ENCODE peak calls at places on chromosomes 12 and 14, in eight cellular contexts. One of them, this sample, is unnamed.

GRCh38 chr12:53561590-53561953 is 54.3 kb upstream of the NPFF start:
- DNase-seq in mucosa of descending colon: no peak
- DNase-seq in A549: peak
- DNase-seq in left ventricle myocardium inferior: no peak
- DNase-seq in AG10803: peak
- DNase-seq in GM13977: no peak
- DNase-seq in PC-3: peak
- DNase-seq in uterus: no peak
- DNase-seq in this sample: peak

GRCh38 chr12:42910656-42911055 is 321.1 kb upstream of the PRICKLE1 start:
- DNase-seq in A549: no peak
- DNase-seq in AG10803: no peak
- DNase-seq in GM13977: no peak
- DNase-seq in mucosa of descending colon: no peak
- DNase-seq in PC-3: no peak
- DNase-seq in left ventricle myocardium inferior: no peak
- DNase-seq in uterus: no peak
- DNase-seq in this sample: no peak

GRCh38 chr14:64465856-64466554 is 706 bp downstream of the AKAP5 start:
- DNase-seq in uterus: peak
- DNase-seq in left ventricle myocardium inferior: no peak
- DNase-seq in AG10803: peak
- DNase-seq in A549: peak
- DNase-seq in PC-3: peak
- DNase-seq in mucosa of descending colon: peak
- DNase-seq in GM13977: no peak
- DNase-seq in this sample: peak

GRCh38 chr12:3071107-3071506 is 6.1 kb upstream of the TSPAN9 start:
- DNase-seq in left ventricle myocardium inferior: no peak
- DNase-seq in PC-3: no peak
- DNase-seq in mucosa of descending colon: no peak
- DNase-seq in A549: no peak
- DNase-seq in uterus: no peak
- DNase-seq in AG10803: no peak
- DNase-seq in GM13977: no peak
- DNase-seq in this sample: no peak

GRCh38 chr14:89027097-89027740 is 202.8 kb downstream of the TTC8 start:
- DNase-seq in PC-3: peak
- DNase-seq in GM13977: peak
- DNase-seq in AG10803: peak
- DNase-seq in uterus: peak
- DNase-seq in A549: peak
- DNase-seq in mucosa of descending colon: peak
- DNase-seq in left ventricle myocardium inferior: peak
- DNase-seq in this sample: no peak

GRCh38 chr12:30835216-30835615 is 80.5 kb upstream of the CAPRIN2 start:
- DNase-seq in GM13977: no peak
- DNase-seq in uterus: no peak
- DNase-seq in PC-3: no peak
- DNase-seq in A549: no peak
- DNase-seq in left ventricle myocardium inferior: no peak
- DNase-seq in AG10803: no peak
- DNase-seq in mucosa of descending colon: no peak
- DNase-seq in this sample: no peak

GRCh38 chr14:94028450-94028826 is 2.3 kb downstream of the OTUB2 start:
- DNase-seq in mucosa of descending colon: no peak
- DNase-seq in A549: no peak
- DNase-seq in AG10803: no peak
- DNase-seq in left ventricle myocardium inferior: no peak
- DNase-seq in uterus: no peak
- DNase-seq in PC-3: peak
- DNase-seq in GM13977: peak
- DNase-seq in this sample: no peak

GRCh38 chr12:101186291-101186690 is 23.7 kb downstream of the SLC5A8 start:
- DNase-seq in AG10803: no peak
- DNase-seq in mucosa of descending colon: no peak
- DNase-seq in uterus: no peak
- DNase-seq in left ventricle myocardium inferior: no peak
- DNase-seq in A549: no peak
- DNase-seq in PC-3: no peak
- DNase-seq in GM13977: no peak
- DNase-seq in this sample: no peak

GRCh38 chr12:86627001-86627400 is 370.8 kb upstream of the MGAT4C start:
- DNase-seq in mucosa of descending colon: no peak
- DNase-seq in AG10803: no peak
- DNase-seq in left ventricle myocardium inferior: no peak
- DNase-seq in A549: no peak
- DNase-seq in PC-3: no peak
- DNase-seq in GM13977: no peak
- DNase-seq in uterus: no peak
- DNase-seq in this sample: no peak

GRCh38 chr12:119461815-119462214 is 127.3 kb downstream of the CCDC60 start:
- DNase-seq in GM13977: no peak
- DNase-seq in AG10803: no peak
- DNase-seq in PC-3: no peak
- DNase-seq in mucosa of descending colon: no peak
- DNase-seq in left ventricle myocardium inferior: no peak
- DNase-seq in A549: no peak
- DNase-seq in uterus: no peak
- DNase-seq in this sample: no peak

GRCh38 chr12:15910864-15911696 is at the start of gene DERA:
- DNase-seq in left ventricle myocardium inferior: peak
- DNase-seq in uterus: peak
- DNase-seq in GM13977: peak
- DNase-seq in AG10803: peak
- DNase-seq in PC-3: peak
- DNase-seq in mucosa of descending colon: peak
- DNase-seq in A549: peak
- DNase-seq in this sample: peak
- TF ChIP-seq CTCF in left ventricle myocardium inferior: peak
- TF ChIP-seq CTCF in uterus: no peak
- TF ChIP-seq CTCF in GM13977: no peak
- TF ChIP-seq CTCF in AG10803: no peak
- TF ChIP-seq CTCF in PC-3: no peak
- TF ChIP-seq CTCF in mucosa of descending colon: no peak
- TF ChIP-seq CTCF in A549: no peak
- TF ChIP-seq CTCF in this sample: peak

DNA sequence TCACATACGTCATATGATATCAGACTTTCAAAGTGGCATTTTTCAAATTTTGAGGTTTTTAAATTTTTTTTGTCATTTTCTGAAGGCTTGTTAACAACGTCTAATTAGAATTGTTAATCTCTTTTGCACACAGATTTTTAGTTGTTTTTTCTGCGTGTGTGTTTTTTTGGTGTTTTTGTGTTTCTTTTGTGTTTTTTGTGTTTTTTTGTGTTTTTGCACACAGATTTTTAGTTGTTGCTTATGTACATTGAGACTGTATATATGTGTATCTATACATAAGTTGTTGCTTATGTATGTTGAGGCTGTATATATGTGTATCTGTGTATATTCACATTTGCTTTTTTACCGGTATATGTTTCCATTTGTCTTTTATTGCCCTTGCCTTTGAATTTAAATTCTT is 30.8 kb downstream of the ARID2 start:
- DNase-seq in uterus: no peak
- DNase-seq in A549: no peak
- DNase-seq in left ventricle myocardium inferior: no peak
- DNase-seq in AG10803: no peak
- DNase-seq in PC-3: no peak
- DNase-seq in GM13977: no peak
- DNase-seq in mucosa of descending colon: no peak
- DNase-seq in this sample: no peak
- TF ChIP-seq CTCF in uterus: no peak
- TF ChIP-seq CTCF in A549: no peak
- TF ChIP-seq CTCF in left ventricle myocardium inferior: no peak
- TF ChIP-seq CTCF in AG10803: no peak
- TF ChIP-seq CTCF in PC-3: no peak
- TF ChIP-seq CTCF in GM13977: no peak
- TF ChIP-seq CTCF in mucosa of descending colon: no peak
- TF ChIP-seq CTCF in this sample: no peak

GRCh38 chr14:54715244-54715643 is 148.3 kb downstream of the SAMD4A start:
- DNase-seq in mucosa of descending colon: no peak
- DNase-seq in GM13977: no peak
- DNase-seq in AG10803: peak
- DNase-seq in left ventricle myocardium inferior: no peak
- DNase-seq in A549: no peak
- DNase-seq in uterus: no peak
- DNase-seq in PC-3: peak
- DNase-seq in this sample: no peak
- TF ChIP-seq CTCF in mucosa of descending colon: no peak
- TF ChIP-seq CTCF in GM13977: no peak
- TF ChIP-seq CTCF in AG10803: peak
- TF ChIP-seq CTCF in left ventricle myocardium inferior: peak
- TF ChIP-seq CTCF in A549: peak
- TF ChIP-seq CTCF in uterus: no peak
- TF ChIP-seq CTCF in PC-3: peak
- TF ChIP-seq CTCF in this sample: peak

DNA sequence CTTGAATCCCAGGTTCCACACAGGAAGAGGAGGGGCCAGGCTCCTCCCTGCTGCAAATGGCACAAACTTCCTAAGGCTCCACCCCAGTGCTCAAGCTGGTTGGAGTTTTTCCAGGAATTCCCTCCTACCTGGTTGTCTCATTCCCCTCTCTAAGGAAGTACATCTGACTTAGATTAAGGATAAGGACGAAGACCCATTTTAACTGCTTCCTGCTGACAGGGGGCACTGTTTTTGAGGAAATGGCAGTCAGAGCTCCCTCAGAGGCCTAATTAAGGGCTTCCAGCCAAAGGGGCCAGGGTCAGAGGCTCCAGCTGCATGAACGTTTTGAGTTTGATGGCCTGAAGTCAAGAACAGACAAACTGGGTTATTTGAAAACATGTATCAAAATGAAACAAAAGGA is 1084.7 kb downstream of the SLC6A15 start:
- DNase-seq in A549: peak
- DNase-seq in mucosa of descending colon: no peak
- DNase-seq in uterus: no peak
- DNase-seq in left ventricle myocardium inferior: no peak
- DNase-seq in GM13977: no peak
- DNase-seq in AG10803: no peak
- DNase-seq in PC-3: peak
- DNase-seq in this sample: no peak
- TF ChIP-seq CTCF in A549: no peak
- TF ChIP-seq CTCF in mucosa of descending colon: no peak
- TF ChIP-seq CTCF in uterus: no peak
- TF ChIP-seq CTCF in left ventricle myocardium inferior: no peak
- TF ChIP-seq CTCF in GM13977: no peak
- TF ChIP-seq CTCF in AG10803: peak
- TF ChIP-seq CTCF in PC-3: peak
- TF ChIP-seq CTCF in this sample: peak

GRCh38 chr14:100282083-100282350 is 24.2 kb downstream of the SLC25A29 start:
- DNase-seq in left ventricle myocardium inferior: no peak
- DNase-seq in A549: no peak
- DNase-seq in GM13977: no peak
- DNase-seq in uterus: no peak
- DNase-seq in mucosa of descending colon: no peak
- DNase-seq in PC-3: no peak
- DNase-seq in AG10803: no peak
- DNase-seq in this sample: no peak

GRCh38 chr14:100278702-100279101 is 27.5 kb downstream of the SLC25A29 start:
- DNase-seq in GM13977: peak
- DNase-seq in AG10803: peak
- DNase-seq in A549: no peak
- DNase-seq in left ventricle myocardium inferior: no peak
- DNase-seq in uterus: no peak
- DNase-seq in PC-3: peak
- DNase-seq in mucosa of descending colon: no peak
- DNase-seq in this sample: peak

GRCh38 chr14:100281286-100282082 is 24.8 kb downstream of the SLC25A29 start:
- DNase-seq in uterus: no peak
- DNase-seq in PC-3: no peak
- DNase-seq in AG10803: no peak
- DNase-seq in GM13977: no peak
- DNase-seq in left ventricle myocardium inferior: no peak
- DNase-seq in A549: no peak
- DNase-seq in mucosa of descending colon: peak
- DNase-seq in this sample: no peak

GRCh38 chr14:100279563-100279962 is 26.7 kb downstream of the SLC25A29 start:
- DNase-seq in uterus: no peak
- DNase-seq in AG10803: no peak
- DNase-seq in mucosa of descending colon: no peak
- DNase-seq in A549: no peak
- DNase-seq in PC-3: no peak
- DNase-seq in left ventricle myocardium inferior: no peak
- DNase-seq in GM13977: no peak
- DNase-seq in this sample: no peak

DNA sequence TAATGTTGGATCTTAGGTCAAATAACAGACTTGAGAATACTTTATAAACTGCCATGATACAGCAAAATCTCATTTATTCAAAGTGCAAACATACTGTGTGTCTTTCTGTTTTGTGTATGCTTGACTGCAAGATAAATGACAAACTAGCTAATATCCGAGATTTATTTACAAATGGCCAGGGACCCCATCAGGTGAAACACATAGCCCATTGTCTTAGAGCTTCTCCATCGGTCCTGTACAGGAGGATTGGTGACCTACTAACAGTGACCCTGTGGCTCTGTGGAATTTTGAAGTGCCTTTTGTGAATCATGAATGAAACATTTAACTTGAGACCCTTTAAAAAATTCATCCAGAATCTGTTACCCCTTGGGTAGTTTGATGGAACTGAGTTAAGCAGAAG is 27.1 kb downstream of the SLC25A29 start:
- DNase-seq in uterus: no peak
- DNase-seq in PC-3: no peak
- DNase-seq in left ventricle myocardium inferior: no peak
- DNase-seq in mucosa of descending colon: no peak
- DNase-seq in A549: no peak
- DNase-seq in GM13977: no peak
- DNase-seq in AG10803: no peak
- DNase-seq in this sample: no peak
- TF ChIP-seq CTCF in uterus: no peak
- TF ChIP-seq CTCF in PC-3: no peak
- TF ChIP-seq CTCF in left ventricle myocardium inferior: no peak
- TF ChIP-seq CTCF in mucosa of descending colon: no peak
- TF ChIP-seq CTCF in A549: no peak
- TF ChIP-seq CTCF in GM13977: no peak
- TF ChIP-seq CTCF in AG10803: no peak
- TF ChIP-seq CTCF in this sample: no peak

This sample was measured in HFFc6.